ENCODE peak calls at places on chromosomes 3 and 15, in five cellular contexts. One of them, this sample, is unnamed.

GRCh38 chr15:35455201-35455600 is 90.8 kb downstream of the DPH6 start:
- DNase-seq in stimulated activated CD4-positive, alpha-beta T cell treated with anti-CD3 and anti-CD28 coated beads, Interleukin-12 subunit alpha, Interleukin-12 subunit beta, amount 100 ng/mL, for 24 hours: no peak
- DNase-seq in NCI-H1436: no peak
- DNase-seq in pancreas: no peak
- DNase-seq in uterus: no peak
- DNase-seq in this sample: no peak

GRCh38 chr3:32975891-32976290 is 24.4 kb downstream of the CCR4 start:
- DNase-seq in stimulated activated CD4-positive, alpha-beta T cell treated with anti-CD3 and anti-CD28 coated beads, Interleukin-12 subunit alpha, Interleukin-12 subunit beta, amount 100 ng/mL, for 24 hours: no peak
- DNase-seq in NCI-H1436: no peak
- DNase-seq in pancreas: no peak
- DNase-seq in uterus: no peak
- DNase-seq in this sample: no peak

GRCh38 chr3:77039606-77040553 is at the start of gene ROBO2:
- DNase-seq in stimulated activated CD4-positive, alpha-beta T cell treated with anti-CD3 and anti-CD28 coated beads, Interleukin-12 subunit alpha, Interleukin-12 subunit beta, amount 100 ng/mL, for 24 hours: no peak
- DNase-seq in NCI-H1436: no peak
- DNase-seq in pancreas: peak; percentile 4
- DNase-seq in uterus: peak; percentile 30
- DNase-seq in this sample: no peak

GRCh38 chr15:67943961-67944674 is 104.3 kb upstream of the RNU6-1 start:
- DNase-seq in stimulated activated CD4-positive, alpha-beta T cell treated with anti-CD3 and anti-CD28 coated beads, Interleukin-12 subunit alpha, Interleukin-12 subunit beta, amount 100 ng/mL, for 24 hours: no peak
- DNase-seq in NCI-H1436: no peak
- DNase-seq in pancreas: no peak
- DNase-seq in uterus: peak; percentile 68
- DNase-seq in this sample: no peak

GRCh38 chr3:58066842-58067241 is 58.6 kb downstream of the FLNB start:
- DNase-seq in stimulated activated CD4-positive, alpha-beta T cell treated with anti-CD3 and anti-CD28 coated beads, Interleukin-12 subunit alpha, Interleukin-12 subunit beta, amount 100 ng/mL, for 24 hours: no peak
- DNase-seq in NCI-H1436: no peak
- DNase-seq in pancreas: no peak
- DNase-seq in uterus: no peak
- DNase-seq in this sample: no peak

GRCh38 chr3:30741870-30742269 is 135.5 kb downstream of the TGFBR2 start:
- DNase-seq in stimulated activated CD4-positive, alpha-beta T cell treated with anti-CD3 and anti-CD28 coated beads, Interleukin-12 subunit alpha, Interleukin-12 subunit beta, amount 100 ng/mL, for 24 hours: no peak
- DNase-seq in NCI-H1436: no peak
- DNase-seq in pancreas: no peak
- DNase-seq in uterus: no peak
- DNase-seq in this sample: no peak

GRCh38 chr15:91889143-91889815 is 35.8 kb downstream of the SLCO3A1 start:
- DNase-seq in stimulated activated CD4-positive, alpha-beta T cell treated with anti-CD3 and anti-CD28 coated beads, Interleukin-12 subunit alpha, Interleukin-12 subunit beta, amount 100 ng/mL, for 24 hours: no peak
- DNase-seq in NCI-H1436: no peak
- DNase-seq in pancreas: no peak
- DNase-seq in uterus: no peak
- DNase-seq in this sample: no peak

GRCh38 chr3:42906085-42906904 is at the start of gene ZNF662:
- DNase-seq in stimulated activated CD4-positive, alpha-beta T cell treated with anti-CD3 and anti-CD28 coated beads, Interleukin-12 subunit alpha, Interleukin-12 subunit beta, amount 100 ng/mL, for 24 hours: peak; percentile 19
- DNase-seq in NCI-H1436: peak; percentile 3
- DNase-seq in pancreas: peak; percentile 59
- DNase-seq in uterus: peak; percentile 70
- DNase-seq in this sample: no peak

GRCh38 chr3:182294256-182294655 is 499.0 kb upstream of the ATP11B start:
- DNase-seq in stimulated activated CD4-positive, alpha-beta T cell treated with anti-CD3 and anti-CD28 coated beads, Interleukin-12 subunit alpha, Interleukin-12 subunit beta, amount 100 ng/mL, for 24 hours: no peak
- DNase-seq in NCI-H1436: no peak
- DNase-seq in pancreas: no peak
- DNase-seq in uterus: no peak
- DNase-seq in this sample: no peak

GRCh38 chr3:48238506-48239085 is 2.3 kb upstream of the ZNF589 start:
- DNase-seq in stimulated activated CD4-positive, alpha-beta T cell treated with anti-CD3 and anti-CD28 coated beads, Interleukin-12 subunit alpha, Interleukin-12 subunit beta, amount 100 ng/mL, for 24 hours: no peak
- DNase-seq in NCI-H1436: no peak
- DNase-seq in pancreas: no peak
- DNase-seq in uterus: no peak
- DNase-seq in this sample: no peak

GRCh38 chr15:53072077-53072476 is 281.9 kb upstream of the ONECUT1 start:
- DNase-seq in stimulated activated CD4-positive, alpha-beta T cell treated with anti-CD3 and anti-CD28 coated beads, Interleukin-12 subunit alpha, Interleukin-12 subunit beta, amount 100 ng/mL, for 24 hours: peak; percentile 4
- DNase-seq in NCI-H1436: no peak
- DNase-seq in pancreas: peak; percentile 97
- DNase-seq in uterus: peak; percentile 20
- DNase-seq in this sample: no peak

GRCh38 chr15:40276927-40277326 is 5.9 kb downstream of the ANKRD63 start:
- DNase-seq in stimulated activated CD4-positive, alpha-beta T cell treated with anti-CD3 and anti-CD28 coated beads, Interleukin-12 subunit alpha, Interleukin-12 subunit beta, amount 100 ng/mL, for 24 hours: no peak
- DNase-seq in NCI-H1436: no peak
- DNase-seq in pancreas: no peak
- DNase-seq in uterus: no peak
- DNase-seq in this sample: no peak

GRCh38 chr3:48402281-48402732 is 27.6 kb downstream of the PLXNB1 start:
- DNase-seq in stimulated activated CD4-positive, alpha-beta T cell treated with anti-CD3 and anti-CD28 coated beads, Interleukin-12 subunit alpha, Interleukin-12 subunit beta, amount 100 ng/mL, for 24 hours: no peak
- DNase-seq in NCI-H1436: no peak
- DNase-seq in pancreas: peak; percentile 47
- DNase-seq in uterus: peak; percentile 88
- DNase-seq in this sample: no peak

GRCh38 chr3:134517796-134518195 is 31.9 kb downstream of the CEP63 start:
- DNase-seq in stimulated activated CD4-positive, alpha-beta T cell treated with anti-CD3 and anti-CD28 coated beads, Interleukin-12 subunit alpha, Interleukin-12 subunit beta, amount 100 ng/mL, for 24 hours: no peak
- DNase-seq in NCI-H1436: no peak
- DNase-seq in pancreas: no peak
- DNase-seq in uterus: no peak
- DNase-seq in this sample: no peak

GRCh38 chr15:33188654-33189257 is 5.8 kb downstream of the FMN1 start:
- DNase-seq in stimulated activated CD4-positive, alpha-beta T cell treated with anti-CD3 and anti-CD28 coated beads, Interleukin-12 subunit alpha, Interleukin-12 subunit beta, amount 100 ng/mL, for 24 hours: no peak
- DNase-seq in NCI-H1436: no peak
- DNase-seq in pancreas: no peak
- DNase-seq in uterus: no peak
- DNase-seq in this sample: no peak

GRCh38 chr3:31235062-31235704 is 297.5 kb upstream of the STT3B start:
- DNase-seq in stimulated activated CD4-positive, alpha-beta T cell treated with anti-CD3 and anti-CD28 coated beads, Interleukin-12 subunit alpha, Interleukin-12 subunit beta, amount 100 ng/mL, for 24 hours: no peak
- DNase-seq in NCI-H1436: no peak
- DNase-seq in pancreas: no peak
- DNase-seq in uterus: no peak
- DNase-seq in this sample: no peak

GRCh38 chr3:12409625-12410596 is 74.4 kb upstream of the TSEN2 start:
- DNase-seq in stimulated activated CD4-positive, alpha-beta T cell treated with anti-CD3 and anti-CD28 coated beads, Interleukin-12 subunit alpha, Interleukin-12 subunit beta, amount 100 ng/mL, for 24 hours: no peak
- DNase-seq in NCI-H1436: no peak
- DNase-seq in pancreas: no peak
- DNase-seq in uterus: no peak
- DNase-seq in this sample: no peak

GRCh38 chr15:68815598-68815997 is 5.1 kb downstream of the ANP32A start:
- DNase-seq in stimulated activated CD4-positive, alpha-beta T cell treated with anti-CD3 and anti-CD28 coated beads, Interleukin-12 subunit alpha, Interleukin-12 subunit beta, amount 100 ng/mL, for 24 hours: no peak
- DNase-seq in NCI-H1436: no peak
- DNase-seq in pancreas: no peak
- DNase-seq in uterus: no peak
- DNase-seq in this sample: no peak

GRCh38 chr3:102092617-102093466 is 243.5 kb downstream of the NFKBIZ start:
- DNase-seq in stimulated activated CD4-positive, alpha-beta T cell treated with anti-CD3 and anti-CD28 coated beads, Interleukin-12 subunit alpha, Interleukin-12 subunit beta, amount 100 ng/mL, for 24 hours: no peak
- DNase-seq in NCI-H1436: no peak
- DNase-seq in pancreas: no peak
- DNase-seq in uterus: no peak
- DNase-seq in this sample: no peak

GRCh38 chr3:171334465-171334811 is 125.8 kb downstream of the TNIK start:
- DNase-seq in stimulated activated CD4-positive, alpha-beta T cell treated with anti-CD3 and anti-CD28 coated beads, Interleukin-12 subunit alpha, Interleukin-12 subunit beta, amount 100 ng/mL, for 24 hours: no peak
- DNase-seq in NCI-H1436: no peak
- DNase-seq in pancreas: peak; percentile 85
- DNase-seq in uterus: no peak
- DNase-seq in this sample: no peak